ENCODE peak calls at places on chromosomes 6 and 20, in four cellular contexts. G is HepG2, P is K562, V is GM12878. R is an unnamed sample.

GRCh38 chr6:52610745-52611355 is 34.0 kb upstream of the TRAM2 start:
- DNase-seq in G (peak), P (no peak), V (no peak), R (no peak)

GRCh38 chr6:111870054-111870750 is 3.0 kb downstream of the FYN start:
- DNase-seq in G (peak), P (peak), V (no peak), R (no peak)

GRCh38 chr6:80211295-80211694 is 104.8 kb downstream of the BCKDHB start:
- DNase-seq in G (no peak), P (no peak), V (no peak), R (no peak)

GRCh38 chr6:163420315-163420667 is 5.8 kb downstream of the QKI start:
- DNase-seq in G (no peak), P (no peak), V (no peak), R (no peak)

GRCh38 chr20:34544109-34544793 is 14.3 kb upstream of the MAP1LC3A start:
- DNase-seq in G (no peak), P (no peak), V (no peak), R (peak)

GRCh38 chr6:20877008-20877937 is 343.0 kb downstream of the CDKAL1 start:
- DNase-seq in G (peak), P (no peak), V (peak), R (no peak)

GRCh38 chr20:18805881-18806280 is 7.7 kb upstream of the SCP2D1 start:
- DNase-seq in G (no peak), P (no peak), V (no peak), R (no peak)

GRCh38 chr6:163345931-163346330 is 68.6 kb upstream of the QKI start:
- DNase-seq in G (no peak), P (no peak), V (no peak), R (no peak)

GRCh38 chr20:49510562-49511117 is 28.2 kb upstream of the KCNB1 start:
- DNase-seq in G (no peak), P (no peak), V (no peak), R (no peak)

GRCh38 chr6:107571354-107571753 is 81.4 kb downstream of the SOBP start:
- DNase-seq in G (no peak), P (no peak), V (no peak), R (no peak)

GRCh38 chr6:159100011-159100788 is 55.4 kb upstream of the TAGAP start:
- DNase-seq in G (no peak), P (no peak), V (no peak), R (no peak)
- TF ChIP-seq CREB1 in G (no peak), P (no peak), V (no peak), R (no peak)

GRCh38 chr6:140627002-140627401 is 1252.6 kb upstream of the CITED2 start:
- DNase-seq in G (no peak), P (no peak), V (no peak), R (no peak)

DNA sequence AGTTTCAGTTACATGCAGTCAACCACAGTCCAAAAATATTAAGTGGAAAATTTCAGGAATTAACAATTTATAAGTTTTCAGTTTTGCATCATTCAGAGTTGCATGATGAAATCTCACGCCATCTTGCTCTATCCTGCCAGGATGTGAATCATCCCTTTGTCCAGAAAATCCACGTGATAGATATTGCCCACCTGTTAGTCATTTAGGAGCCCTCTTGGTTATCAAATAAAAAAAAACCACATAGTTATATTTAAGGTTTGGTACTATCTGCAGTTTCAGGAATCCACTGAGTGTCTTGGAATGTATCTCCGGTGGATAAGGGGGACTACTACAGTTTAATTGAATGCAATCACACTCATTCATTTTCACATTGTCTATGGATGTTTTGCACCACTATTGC is 1249.0 kb upstream of the CITED2 start:
- DNase-seq in G (no peak), P (no peak), V (no peak), R (no peak)
- TF ChIP-seq CREM in G (no peak), P (no peak), V (no peak), R (no peak)

GRCh38 chr6:138491020-138491419 is 8.3 kb downstream of the NHSL1 start:
- DNase-seq in G (no peak), P (no peak), V (no peak), R (no peak)
- TF ChIP-seq CREB1 in G (no peak), P (no peak), V (no peak), R (no peak)

GRCh38 chr20:6828794-6829423 is 61.4 kb downstream of the BMP2 start:
- DNase-seq in G (peak), P (peak), V (peak), R (peak)
- TF ChIP-seq CREM in G (no peak), P (no peak), V (no peak), R (no peak)